ENCODE peak calls at places on chromosomes 11 and 22, in four cellular contexts. One of them, this sample, is unnamed.

GRCh38 chr11:76623171-76623883 is 47.2 kb downstream of the LRRC32 start:
- DNase-seq in PC-3: peak
- DNase-seq in GM23248: peak
- DNase-seq in fibroblast of lung: peak
- DNase-seq in this sample: no peak

GRCh38 chr11:74678591-74679512 is 52.4 kb downstream of the CHRDL2 start:
- DNase-seq in PC-3: no peak
- DNase-seq in fibroblast of lung: no peak
- DNase-seq in GM23248: peak
- DNase-seq in this sample: no peak

GRCh38 chr11:46281374-46281831 is 3.9 kb downstream of the CREB3L1 start:
- DNase-seq in PC-3: no peak
- DNase-seq in fibroblast of lung: peak
- DNase-seq in GM23248: peak
- DNase-seq in this sample: no peak

GRCh38 chr11:123159146-123159857 is 35.7 kb downstream of the CLMP start:
- DNase-seq in GM23248: no peak
- DNase-seq in fibroblast of lung: no peak
- DNase-seq in PC-3: no peak
- DNase-seq in this sample: no peak

GRCh38 chr22:37746366-37747089 is 49.7 kb downstream of the TRIOBP start:
- DNase-seq in fibroblast of lung: no peak
- DNase-seq in GM23248: peak
- DNase-seq in PC-3: no peak
- DNase-seq in this sample: no peak

GRCh38 chr22:22375586-22376351 is 131.2 kb downstream of the VPREB1 start:
- DNase-seq in fibroblast of lung: no peak
- DNase-seq in GM23248: no peak
- DNase-seq in PC-3: no peak
- DNase-seq in this sample: no peak

GRCh38 chr11:115170133-115170815 is 333.9 kb downstream of the CADM1 start:
- DNase-seq in PC-3: peak
- DNase-seq in fibroblast of lung: peak
- DNase-seq in GM23248: peak
- DNase-seq in this sample: no peak

GRCh38 chr11:6315811-6316425 is 4.4 kb downstream of the CAVIN3 start:
- DNase-seq in PC-3: peak
- DNase-seq in fibroblast of lung: peak
- DNase-seq in GM23248: peak
- DNase-seq in this sample: no peak

GRCh38 chr22:28810839-28811491 is 10.6 kb upstream of the XBP1 start:
- DNase-seq in PC-3: no peak
- DNase-seq in GM23248: no peak
- DNase-seq in fibroblast of lung: no peak
- DNase-seq in this sample: no peak

GRCh38 chr11:76686261-76687079 is 15.9 kb upstream of the LRRC32 start:
- DNase-seq in GM23248: no peak
- DNase-seq in fibroblast of lung: no peak
- DNase-seq in PC-3: no peak
- DNase-seq in this sample: no peak

GRCh38 chr11:6737872-6738466 is 33.8 kb downstream of the OR2AG2 start:
- DNase-seq in fibroblast of lung: peak
- DNase-seq in PC-3: peak
- DNase-seq in GM23248: peak
- DNase-seq in this sample: no peak

GRCh38 chr22:50531546-50532352 is 1.9 kb upstream of the TYMP start:
- DNase-seq in fibroblast of lung: peak
- DNase-seq in PC-3: peak
- DNase-seq in GM23248: peak
- DNase-seq in this sample: no peak
- TF ChIP-seq EZH2 in fibroblast of lung: peak
- TF ChIP-seq EZH2 in PC-3: no peak
- TF ChIP-seq EZH2 in GM23248: no peak
- TF ChIP-seq EZH2 in this sample: no peak

DNA sequence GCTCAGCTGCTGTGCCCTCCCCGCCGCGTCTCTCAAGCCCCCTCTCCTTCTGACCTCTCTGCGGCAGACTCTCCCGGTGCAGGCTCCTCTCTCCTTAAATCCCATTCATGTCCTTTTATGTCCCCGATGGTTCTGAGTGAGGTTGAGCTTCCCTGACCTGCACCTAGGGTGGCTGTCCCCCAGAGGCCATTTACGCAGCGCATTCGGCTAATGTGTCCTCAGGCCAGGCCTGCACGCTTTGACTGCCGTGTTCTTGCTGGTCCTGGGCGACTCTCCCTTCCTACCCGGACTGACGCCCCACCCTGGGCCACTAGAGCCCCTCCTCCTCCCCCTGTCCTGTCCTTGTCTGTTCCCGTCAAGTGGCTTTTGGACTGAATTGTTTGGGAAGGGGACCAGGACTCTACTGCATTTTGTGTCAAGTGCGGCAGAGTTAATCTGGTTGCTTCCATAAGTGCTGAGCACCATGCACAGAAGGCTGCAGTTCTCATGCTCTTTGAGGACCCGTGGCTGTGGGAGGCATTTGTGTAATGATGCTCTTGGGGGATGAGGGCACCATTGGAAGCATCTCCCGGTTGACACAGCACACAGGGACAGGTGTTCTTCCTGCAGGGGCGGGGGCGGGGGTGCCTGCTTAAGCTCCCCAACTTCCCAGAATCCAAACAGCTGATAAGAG is 37.1 kb downstream of the IGHMBP2 start:
- DNase-seq in PC-3: no peak
- DNase-seq in GM23248: no peak
- DNase-seq in fibroblast of lung: no peak
- DNase-seq in this sample: no peak
- H3K9ac ChIP-seq in PC-3: no peak
- H3K9ac ChIP-seq in GM23248: no peak
- H3K9ac ChIP-seq in fibroblast of lung: no peak
- H3K9ac ChIP-seq in this sample: no peak

DNA sequence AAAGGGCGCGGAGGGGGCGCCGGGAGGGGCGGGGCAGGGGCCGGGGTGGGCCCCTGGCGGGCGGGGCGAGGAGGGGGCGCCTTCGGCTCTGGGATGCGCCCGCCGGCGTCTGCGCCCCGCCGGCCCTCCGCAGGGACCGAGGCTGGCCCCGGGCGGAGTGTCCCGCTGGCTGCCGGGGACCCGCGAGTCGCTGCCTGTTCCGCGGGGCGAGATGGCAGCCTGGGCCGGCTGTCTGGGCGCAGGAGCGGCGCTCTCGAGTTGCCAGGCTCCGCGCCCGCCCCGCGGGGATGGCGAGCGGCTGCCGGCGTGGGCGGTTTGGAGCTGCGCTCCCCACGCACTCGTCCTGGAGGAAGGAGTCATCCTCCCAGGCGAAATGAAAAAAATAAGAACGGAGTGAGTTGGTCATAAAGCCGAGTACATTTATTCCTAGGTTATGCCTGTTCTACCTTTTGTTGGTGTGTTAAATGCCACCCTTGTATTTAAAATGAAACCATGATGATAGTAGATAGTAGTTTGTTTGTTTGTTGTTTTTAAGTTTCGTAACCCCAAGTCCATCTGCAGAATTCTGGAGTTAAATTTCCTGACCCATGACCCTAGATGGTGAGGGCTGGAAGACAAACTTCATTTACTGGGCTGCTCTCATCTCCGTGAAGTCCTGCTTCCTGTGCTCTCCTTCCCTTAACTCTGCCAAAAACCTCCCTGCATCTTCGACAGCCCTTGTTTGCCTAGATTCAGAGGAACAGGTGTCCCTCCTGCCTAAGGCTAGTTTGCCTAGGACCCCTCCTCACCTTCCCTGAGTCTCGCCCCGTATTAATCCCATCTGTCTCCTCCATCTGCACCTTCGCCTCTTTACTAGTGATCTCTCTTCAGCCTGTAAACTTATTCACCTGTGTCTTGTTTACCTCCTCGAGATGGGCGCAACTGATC is 32.8 kb downstream of the EIF3F start:
- DNase-seq in GM23248: peak
- DNase-seq in fibroblast of lung: no peak
- DNase-seq in PC-3: no peak
- DNase-seq in this sample: no peak
- TF ChIP-seq EZH2 in GM23248: no peak
- TF ChIP-seq EZH2 in fibroblast of lung: no peak
- TF ChIP-seq EZH2 in PC-3: no peak
- TF ChIP-seq EZH2 in this sample: peak

GRCh38 chr11:90134420-90135003 is at the start of gene NAALAD2:
- DNase-seq in PC-3: no peak
- DNase-seq in fibroblast of lung: peak
- DNase-seq in GM23248: peak
- DNase-seq in this sample: no peak
- H3K9ac ChIP-seq in PC-3: no peak
- H3K9ac ChIP-seq in fibroblast of lung: peak
- H3K9ac ChIP-seq in GM23248: peak
- H3K9ac ChIP-seq in this sample: no peak

DNA sequence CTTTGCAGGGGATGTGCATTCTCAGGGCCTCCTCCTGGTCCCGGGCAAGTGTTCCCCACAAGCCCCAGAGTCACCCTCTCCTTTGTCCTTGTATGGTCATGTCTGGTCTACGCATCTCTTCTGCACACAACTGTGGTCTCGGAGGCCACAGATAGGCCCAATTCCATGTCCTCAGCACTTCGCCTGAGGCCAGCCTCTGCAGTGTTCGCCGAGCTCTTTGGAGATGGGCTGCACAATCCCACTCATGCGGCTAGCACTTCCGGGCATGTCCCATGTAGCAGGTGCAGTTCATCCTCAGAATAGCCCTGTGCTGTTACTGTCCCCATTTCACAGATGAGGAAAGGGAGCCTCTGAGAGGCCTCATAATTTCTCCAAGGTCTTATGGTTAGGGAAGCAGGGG is 7.6 kb downstream of the PARVG start:
- DNase-seq in GM23248: no peak
- DNase-seq in fibroblast of lung: no peak
- DNase-seq in PC-3: no peak
- DNase-seq in this sample: no peak
- TF ChIP-seq EZH2 in GM23248: no peak
- TF ChIP-seq EZH2 in fibroblast of lung: no peak
- TF ChIP-seq EZH2 in PC-3: no peak
- TF ChIP-seq EZH2 in this sample: no peak

GRCh38 chr11:67351275-67352005 is 1.9 kb downstream of the POLD4 start:
- DNase-seq in PC-3: peak
- DNase-seq in fibroblast of lung: peak
- DNase-seq in GM23248: peak
- DNase-seq in this sample: no peak

GRCh38 chr11:67353317-67354313 is at the start of gene POLD4:
- DNase-seq in PC-3: peak
- DNase-seq in GM23248: peak
- DNase-seq in fibroblast of lung: peak
- DNase-seq in this sample: peak

GRCh38 chr11:67354314-67355022 is 1.1 kb upstream of the POLD4 start:
- DNase-seq in PC-3: peak
- DNase-seq in GM23248: peak
- DNase-seq in fibroblast of lung: peak
- DNase-seq in this sample: peak

GRCh38 chr11:67355023-67355793 is 1.9 kb upstream of the POLD4 start:
- DNase-seq in fibroblast of lung: no peak
- DNase-seq in GM23248: peak
- DNase-seq in PC-3: no peak
- DNase-seq in this sample: no peak

GRCh38 chr11:67352546-67353316 is 615 bp downstream of the POLD4 start:
- DNase-seq in PC-3: peak
- DNase-seq in GM23248: peak
- DNase-seq in fibroblast of lung: no peak
- DNase-seq in this sample: no peak
- H3K9ac ChIP-seq in PC-3: peak
- H3K9ac ChIP-seq in GM23248: peak
- H3K9ac ChIP-seq in fibroblast of lung: peak
- H3K9ac ChIP-seq in this sample: peak

DNA sequence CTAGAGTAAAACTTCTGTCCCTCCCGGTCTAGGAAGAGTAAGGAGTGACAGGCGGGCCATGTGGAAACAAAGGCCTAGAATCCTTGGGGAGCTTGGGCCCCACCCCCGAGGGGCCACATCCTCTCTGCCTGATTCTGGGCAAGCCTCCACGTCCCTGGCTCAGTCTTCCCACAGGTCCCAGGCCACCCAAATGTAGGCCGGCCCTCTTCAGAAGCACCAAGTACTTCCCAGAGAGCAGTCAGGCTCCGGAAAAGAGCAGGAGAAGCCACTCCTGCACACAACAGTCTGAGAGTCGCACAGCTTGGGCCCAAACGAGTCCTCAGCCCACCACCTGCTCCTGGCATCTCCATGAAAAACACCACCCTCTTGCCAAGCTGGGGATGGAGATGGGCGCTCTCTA is 15.5 kb downstream of the EHD1 start:
- DNase-seq in PC-3: no peak
- DNase-seq in GM23248: no peak
- DNase-seq in fibroblast of lung: peak
- DNase-seq in this sample: no peak
- TF ChIP-seq EZH2 in PC-3: no peak
- TF ChIP-seq EZH2 in GM23248: no peak
- TF ChIP-seq EZH2 in fibroblast of lung: no peak
- TF ChIP-seq EZH2 in this sample: no peak